ENCODE peak calls at places on chromosomes 5 and 9, in seven cellular contexts. I is K562, U is A549, H is SK-N-SH, M is H1, W is HepG2, G is GM12878. R is an unnamed sample.

GRCh38 chr5:113059232-113059805 is 82.7 kb downstream of the DCP2 start:
- DNase-seq in G (no peak), H (peak), I (no peak), M (no peak), W (no peak), U (no peak), R (peak)

GRCh38 chr5:173819521-173819920 is 68.6 kb upstream of the CPEB4 start:
- DNase-seq in H (no peak), G (no peak), M (no peak), U (no peak), W (no peak), I (no peak), R (no peak)

GRCh38 chr5:67617051-67617450 is 420.5 kb upstream of the CD180 start:
- DNase-seq in M (no peak), G (no peak), W (no peak), I (no peak), H (no peak), U (no peak), R (no peak)

GRCh38 chr5:31733365-31733764 is 94.4 kb downstream of the PDZD2 start:
- DNase-seq in H (no peak), W (no peak), I (no peak), G (no peak), M (no peak), U (no peak), R (no peak)

GRCh38 chr9:87578625-87579024 is 81.0 kb downstream of the DAPK1 start:
- DNase-seq in U (no peak), H (no peak), G (no peak), W (no peak), M (no peak), I (no peak), R (no peak)

GRCh38 chr9:122695696-122696095 is 20.8 kb downstream of the OR1L3 start:
- DNase-seq in U (no peak), G (no peak), M (no peak), W (no peak), I (no peak), H (no peak), R (peak)

GRCh38 chr9:80932947-80933346 is 756.4 kb downstream of the TLE1 start:
- DNase-seq in W (no peak), G (no peak), I (no peak), H (no peak), M (no peak), U (no peak), R (no peak)

GRCh38 chr5:140546851-140547507 is 483 bp upstream of the EIF4EBP3 start:
- DNase-seq in G (no peak), U (no peak), I (no peak), M (no peak), H (no peak), W (peak), R (no peak)

GRCh38 chr5:148290271-148291195 is 21.7 kb upstream of the SPINK7 start:
- DNase-seq in G (no peak), M (no peak), H (peak), U (peak), W (peak), I (no peak), R (peak)

GRCh38 chr5:4205408-4205807 is 609.8 kb downstream of the IRX1 start:
- DNase-seq in W (no peak), M (no peak), U (no peak), I (no peak), H (no peak), G (no peak), R (no peak)

GRCh38 chr5:66829826-66830225 is 233.6 kb downstream of the MAST4 start:
- DNase-seq in I (no peak), H (no peak), W (no peak), U (no peak), M (no peak), G (no peak), R (peak)

GRCh38 chr5:14584848-14585247 is 3.3 kb downstream of the OTULINL start:
- DNase-seq in M (no peak), U (no peak), H (no peak), I (no peak), W (no peak), G (no peak), R (no peak)

GRCh38 chr9:84393266-84393905 is 52.8 kb upstream of the SLC28A3 start:
- DNase-seq in U (no peak), G (no peak), I (no peak), M (no peak), H (no peak), W (no peak), R (no peak)

GRCh38 chr5:171418316-171418981 is 998 bp upstream of the FGF18 start:
- DNase-seq in I (peak), W (peak), U (peak), G (no peak), H (peak), M (peak), R (peak)

GRCh38 chr9:135290086-135290485 is 189.5 kb upstream of the PPP1R26 start:
- DNase-seq in U (no peak), H (no peak), G (no peak), I (no peak), M (no peak), W (no peak), R (no peak)

GRCh38 chr5:95102080-95102479 is 182.8 kb downstream of the MCTP1 start:
- DNase-seq in H (no peak), G (no peak), U (no peak), M (no peak), W (no peak), I (no peak), R (no peak)

DNA sequence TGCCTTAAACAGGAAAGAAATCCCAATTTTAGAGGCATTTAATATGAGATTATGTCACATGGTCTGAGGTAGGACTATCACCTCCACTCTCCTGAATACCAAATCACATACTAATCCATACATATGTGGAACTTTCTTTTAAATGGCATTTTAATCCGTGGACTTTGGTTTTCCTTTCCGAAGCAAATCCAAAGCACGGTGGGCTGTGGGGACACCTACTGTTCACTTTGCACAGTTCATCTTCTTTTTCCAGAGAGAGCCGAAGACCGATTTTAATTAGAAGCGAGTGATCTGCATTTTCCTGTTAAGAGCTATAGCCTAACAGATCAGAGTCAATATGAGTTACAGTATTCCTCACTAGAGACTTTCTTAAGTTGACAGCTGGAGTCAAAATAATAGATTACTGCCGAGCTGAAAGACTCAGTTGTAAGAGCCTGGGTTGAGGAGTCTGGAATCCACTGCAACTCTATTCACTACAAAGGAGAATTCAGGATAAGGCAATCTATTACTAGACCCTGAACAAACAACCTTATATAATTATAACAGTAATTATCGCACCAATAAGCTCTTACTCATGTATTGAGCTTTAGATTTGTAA is 144.8 kb downstream of the TRPM6 start:
- DNase-seq in I (peak), M (no peak), H (peak), U (peak), G (no peak), W (peak), R (peak)
- TF ChIP-seq USF2 in I (no peak), M (no peak), H (no peak), U (no peak), G (no peak), W (no peak), R (no peak)

GRCh38 chr5:139075066-139076050 is 122.8 kb downstream of the SIL1 start:
- DNase-seq in U (no peak), H (no peak), W (no peak), I (no peak), G (no peak), M (no peak), R (no peak)
- H3K4me3 ChIP-seq in U (no peak), H (no peak), W (no peak), I (no peak), G (no peak), M (no peak), R (no peak)

GRCh38 chr9:83066771-83067170 is 3.8 kb upstream of the RASEF start:
- DNase-seq in M (no peak), I (no peak), W (no peak), U (peak), H (no peak), G (no peak), R (peak)
- TF ChIP-seq USF2 in M (no peak), I (no peak), W (no peak), U (no peak), H (no peak), G (no peak), R (no peak)

DNA sequence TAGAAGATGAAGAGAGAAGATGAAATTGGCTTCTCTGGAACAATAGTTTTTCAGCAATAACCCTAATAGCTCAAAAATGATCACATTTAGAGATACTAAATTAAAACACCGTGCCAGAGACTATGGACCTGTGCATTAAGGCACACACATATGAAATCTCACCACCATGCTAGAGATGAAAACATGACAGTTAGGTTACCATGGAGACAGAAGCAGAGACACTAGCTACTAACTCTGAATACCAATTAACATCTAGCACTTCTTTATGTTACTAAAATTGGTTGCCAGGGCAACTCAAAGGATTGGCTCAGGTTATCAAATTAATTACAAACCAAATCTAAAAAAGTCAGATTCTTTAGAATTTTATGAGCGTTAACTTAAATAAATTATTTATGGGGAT is 337.7 kb downstream of the PLK2 start:
- DNase-seq in H (peak), W (no peak), U (no peak), M (no peak), I (no peak), G (no peak), R (no peak)
- H3K4me3 ChIP-seq in H (no peak), W (no peak), U (no peak), M (no peak), I (no peak), G (no peak), R (no peak)

GRCh38 chr9:110320651-110321050 is 17.0 kb downstream of the TXNDC8 start:
- DNase-seq in I (no peak), G (no peak), W (no peak), H (no peak), U (no peak), M (no peak), R (peak)

GRCh38 chr9:110323831-110324230 is 13.8 kb downstream of the TXNDC8 start:
- DNase-seq in G (no peak), U (no peak), M (no peak), H (no peak), I (no peak), W (no peak), R (no peak)

GRCh38 chr9:110319781-110320180 is 17.9 kb downstream of the TXNDC8 start:
- DNase-seq in U (no peak), I (no peak), H (no peak), M (no peak), W (no peak), G (no peak), R (no peak)

GRCh38 chr9:110317921-110318320 is 19.7 kb downstream of the TXNDC8 start:
- DNase-seq in U (no peak), G (no peak), H (no peak), W (no peak), I (no peak), M (no peak), R (no peak)

DNA sequence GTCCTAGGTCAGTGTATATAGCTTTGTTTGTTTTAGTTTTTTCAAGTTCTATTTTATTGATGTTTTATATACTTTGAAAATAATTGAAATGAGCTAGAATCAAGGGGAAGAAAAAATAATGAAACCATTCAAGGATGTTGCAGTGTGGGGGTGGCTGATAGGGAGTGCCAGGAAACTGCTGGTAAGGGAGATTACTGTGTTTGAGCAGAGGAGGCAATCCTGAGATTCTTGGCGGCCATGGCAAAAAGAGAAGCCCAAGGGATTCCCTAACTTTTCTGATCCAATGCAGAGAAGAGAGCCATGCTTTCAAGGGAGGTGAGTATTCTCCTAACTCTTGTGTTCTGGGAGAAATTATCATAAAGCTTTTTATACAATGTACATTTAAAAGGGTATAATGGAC is 16.6 kb downstream of the TXNDC8 start:
- DNase-seq in W (no peak), I (no peak), M (no peak), G (no peak), H (no peak), U (no peak), R (no peak)
- TF ChIP-seq USF2 in W (no peak), I (no peak), M (no peak), G (no peak), H (no peak), U (no peak), R (no peak)

GRCh38 chr5:36656556-36656955 is 50.1 kb downstream of the SLC1A3 start:
- DNase-seq in I (no peak), G (no peak), M (no peak), W (no peak), U (no peak), H (no peak), R (no peak)

GRCh38 chr5:36660397-36661049 is 54.1 kb downstream of the SLC1A3 start:
- DNase-seq in U (no peak), M (no peak), W (no peak), H (no peak), G (no peak), I (no peak), R (no peak)

GRCh38 chr5:36657563-36657995 is 51.2 kb downstream of the SLC1A3 start:
- DNase-seq in I (no peak), G (no peak), W (peak), M (no peak), H (no peak), U (peak), R (peak)

GRCh38 chr5:36659406-36659805 is 53.0 kb downstream of the SLC1A3 start:
- DNase-seq in I (no peak), H (no peak), U (no peak), M (no peak), G (no peak), W (no peak), R (no peak)

DNA sequence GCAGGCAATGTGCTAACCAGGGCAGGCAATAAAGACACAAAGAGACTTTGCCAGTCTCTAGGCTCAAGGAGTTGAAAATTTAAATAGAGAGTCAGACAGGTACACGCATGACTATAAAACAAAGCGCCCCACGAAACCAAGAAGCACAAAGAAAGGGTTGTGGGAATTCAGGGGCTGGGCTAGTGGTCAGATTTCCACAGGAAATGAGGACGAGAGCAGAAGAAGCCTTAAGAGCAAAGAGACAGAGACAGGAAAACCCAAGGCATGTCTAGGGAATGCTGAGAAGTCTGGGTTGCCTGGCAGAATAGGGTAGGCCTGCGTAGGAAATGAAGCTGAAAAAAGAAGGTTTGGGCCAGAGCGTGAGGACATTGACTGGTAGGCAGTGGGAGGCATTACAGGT is 51.6 kb downstream of the SLC1A3 start:
- DNase-seq in H (no peak), I (no peak), W (no peak), M (no peak), U (no peak), G (no peak), R (peak)
- H3K4me3 ChIP-seq in H (no peak), I (no peak), W (no peak), M (no peak), U (no peak), G (no peak), R (no peak)

GRCh38 chr5:157471709-157472108 is 11.7 kb downstream of the NIPAL4 start:
- DNase-seq in I (peak), G (no peak), M (no peak), U (peak), H (peak), W (peak), R (peak)
- TF ChIP-seq USF2 in I (no peak), G (no peak), M (no peak), U (no peak), H (no peak), W (no peak), R (no peak)

GRCh38 chr9:97307091-97307490 is 368 bp upstream of the CCDC180 start:
- DNase-seq in U (no peak), G (no peak), M (peak), I (peak), H (peak), W (no peak), R (peak)
- H3K4me3 ChIP-seq in U (no peak), G (no peak), M (peak), I (no peak), H (no peak), W (no peak), R (no peak)

GRCh38 chr9:94270009-94270408 is 10.9 kb downstream of the ZNF169 start:
- DNase-seq in G (no peak), U (no peak), I (no peak), M (no peak), W (peak), H (no peak), R (no peak)

DNA sequence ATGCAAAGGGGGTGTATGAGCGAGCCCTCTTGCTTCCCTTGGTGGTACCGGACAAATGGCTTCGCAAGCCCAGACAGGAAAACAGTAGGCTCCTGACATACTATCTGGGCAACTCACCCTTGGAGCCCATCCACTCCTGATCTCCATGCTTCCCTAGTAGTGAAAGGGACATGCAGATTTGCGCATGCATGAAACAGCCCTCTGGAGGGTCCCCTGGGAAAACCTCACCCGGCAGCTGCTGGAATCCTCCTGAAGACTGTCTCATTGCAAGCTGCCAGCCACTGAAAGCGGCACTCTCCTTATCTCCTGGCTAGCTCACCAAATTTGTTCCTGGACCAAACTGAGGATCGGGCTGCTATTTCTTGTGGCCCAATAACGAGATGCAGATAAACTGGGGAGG is 10.2 kb downstream of the ZNF169 start:
- DNase-seq in U (peak), I (no peak), M (no peak), H (no peak), W (peak), G (no peak), R (no peak)
- TF ChIP-seq USF2 in U (no peak), I (no peak), M (no peak), H (no peak), W (no peak), G (no peak), R (no peak)